ENCODE peak calls at places on chromosomes 11 and 22, in five cellular contexts. One of them, this sample, is unnamed.

GRCh38 chr11:77095551-77096490 is 6.8 kb upstream of the OMP start:
- DNase-seq in hepatocyte: peak
- DNase-seq in upper lobe of left lung: no peak
- DNase-seq in colonic mucosa: peak
- DNase-seq in kidney epithelial cell: no peak
- DNase-seq in this sample: no peak

GRCh38 chr11:134452026-134452848 is 40.2 kb upstream of the B3GAT1 start:
- DNase-seq in hepatocyte: no peak
- DNase-seq in upper lobe of left lung: no peak
- DNase-seq in colonic mucosa: no peak
- DNase-seq in kidney epithelial cell: no peak
- DNase-seq in this sample: no peak

GRCh38 chr11:97516688-97517087 is 1126.9 kb downstream of the JRKL start:
- DNase-seq in hepatocyte: no peak
- DNase-seq in upper lobe of left lung: no peak
- DNase-seq in colonic mucosa: no peak
- DNase-seq in kidney epithelial cell: no peak
- DNase-seq in this sample: no peak

GRCh38 chr11:117220999-117221774 is 10.7 kb downstream of the PCSK7 start:
- DNase-seq in hepatocyte: no peak
- DNase-seq in upper lobe of left lung: no peak
- DNase-seq in colonic mucosa: no peak
- DNase-seq in kidney epithelial cell: no peak
- DNase-seq in this sample: no peak

GRCh38 chr11:77066229-77067023 is at the start of gene CAPN5:
- DNase-seq in hepatocyte: peak
- DNase-seq in upper lobe of left lung: peak
- DNase-seq in colonic mucosa: peak
- DNase-seq in kidney epithelial cell: peak
- DNase-seq in this sample: peak

GRCh38 chr11:68982134-68982533 is 1.3 kb upstream of the MRGPRD start:
- DNase-seq in hepatocyte: no peak
- DNase-seq in upper lobe of left lung: no peak
- DNase-seq in colonic mucosa: no peak
- DNase-seq in kidney epithelial cell: no peak
- DNase-seq in this sample: no peak

GRCh38 chr11:75639752-75640151 is 29.1 kb downstream of the MAP6 start:
- DNase-seq in hepatocyte: peak
- DNase-seq in upper lobe of left lung: no peak
- DNase-seq in colonic mucosa: peak
- DNase-seq in kidney epithelial cell: peak
- DNase-seq in this sample: no peak

GRCh38 chr11:13837286-13837685 is 125.2 kb upstream of the SPON1 start:
- DNase-seq in hepatocyte: no peak
- DNase-seq in upper lobe of left lung: no peak
- DNase-seq in colonic mucosa: no peak
- DNase-seq in kidney epithelial cell: peak
- DNase-seq in this sample: no peak

GRCh38 chr11:127651175-127651887 is 650.8 kb upstream of the KIRREL3 start:
- DNase-seq in hepatocyte: no peak
- DNase-seq in upper lobe of left lung: no peak
- DNase-seq in colonic mucosa: no peak
- DNase-seq in kidney epithelial cell: peak
- DNase-seq in this sample: no peak

GRCh38 chr11:479311-479710 is 27.7 kb downstream of the RNH1 start:
- DNase-seq in hepatocyte: no peak
- DNase-seq in upper lobe of left lung: peak
- DNase-seq in colonic mucosa: no peak
- DNase-seq in kidney epithelial cell: no peak
- DNase-seq in this sample: no peak
- H3K4me3 ChIP-seq in hepatocyte: no peak
- H3K4me3 ChIP-seq in upper lobe of left lung: no peak
- H3K4me3 ChIP-seq in colonic mucosa: no peak
- H3K4me3 ChIP-seq in kidney epithelial cell: no peak
- H3K4me3 ChIP-seq in this sample: no peak

GRCh38 chr22:41499624-41500280 is 30.8 kb downstream of the ACO2 start:
- DNase-seq in hepatocyte: no peak
- DNase-seq in upper lobe of left lung: no peak
- DNase-seq in colonic mucosa: no peak
- DNase-seq in kidney epithelial cell: no peak
- DNase-seq in this sample: no peak

GRCh38 chr22:41504397-41504796 is 35.5 kb downstream of the ACO2 start:
- DNase-seq in hepatocyte: no peak
- DNase-seq in upper lobe of left lung: no peak
- DNase-seq in colonic mucosa: no peak
- DNase-seq in kidney epithelial cell: no peak
- DNase-seq in this sample: no peak

GRCh38 chr22:41498322-41498721 is 29.4 kb downstream of the ACO2 start:
- DNase-seq in hepatocyte: no peak
- DNase-seq in upper lobe of left lung: no peak
- DNase-seq in colonic mucosa: no peak
- DNase-seq in kidney epithelial cell: no peak
- DNase-seq in this sample: no peak

GRCh38 chr22:41500303-41500702 is 31.4 kb downstream of the ACO2 start:
- DNase-seq in hepatocyte: no peak
- DNase-seq in upper lobe of left lung: no peak
- DNase-seq in colonic mucosa: no peak
- DNase-seq in kidney epithelial cell: no peak
- DNase-seq in this sample: no peak

GRCh38 chr22:41501209-41501608 is 32.3 kb downstream of the ACO2 start:
- DNase-seq in hepatocyte: no peak
- DNase-seq in upper lobe of left lung: no peak
- DNase-seq in colonic mucosa: no peak
- DNase-seq in kidney epithelial cell: no peak
- DNase-seq in this sample: no peak
- TF ChIP-seq CTCF in hepatocyte: no peak
- TF ChIP-seq CTCF in upper lobe of left lung: no peak
- TF ChIP-seq CTCF in colonic mucosa: no peak
- TF ChIP-seq CTCF in kidney epithelial cell: peak
- TF ChIP-seq CTCF in this sample: no peak

GRCh38 chr11:120062561-120062930 is 75.4 kb downstream of the TRIM29 start:
- DNase-seq in hepatocyte: no peak
- DNase-seq in upper lobe of left lung: no peak
- DNase-seq in colonic mucosa: no peak
- DNase-seq in kidney epithelial cell: no peak
- DNase-seq in this sample: no peak

GRCh38 chr11:120060512-120060911 is 77.4 kb downstream of the TRIM29 start:
- DNase-seq in hepatocyte: no peak
- DNase-seq in upper lobe of left lung: no peak
- DNase-seq in colonic mucosa: no peak
- DNase-seq in kidney epithelial cell: no peak
- DNase-seq in this sample: no peak

GRCh38 chr11:120058931-120059330 is 79.0 kb downstream of the TRIM29 start:
- DNase-seq in hepatocyte: no peak
- DNase-seq in upper lobe of left lung: no peak
- DNase-seq in colonic mucosa: no peak
- DNase-seq in kidney epithelial cell: no peak
- DNase-seq in this sample: no peak

GRCh38 chr11:120061761-120062560 is 76.0 kb downstream of the TRIM29 start:
- DNase-seq in hepatocyte: peak
- DNase-seq in upper lobe of left lung: peak
- DNase-seq in colonic mucosa: no peak
- DNase-seq in kidney epithelial cell: no peak
- DNase-seq in this sample: no peak

DNA sequence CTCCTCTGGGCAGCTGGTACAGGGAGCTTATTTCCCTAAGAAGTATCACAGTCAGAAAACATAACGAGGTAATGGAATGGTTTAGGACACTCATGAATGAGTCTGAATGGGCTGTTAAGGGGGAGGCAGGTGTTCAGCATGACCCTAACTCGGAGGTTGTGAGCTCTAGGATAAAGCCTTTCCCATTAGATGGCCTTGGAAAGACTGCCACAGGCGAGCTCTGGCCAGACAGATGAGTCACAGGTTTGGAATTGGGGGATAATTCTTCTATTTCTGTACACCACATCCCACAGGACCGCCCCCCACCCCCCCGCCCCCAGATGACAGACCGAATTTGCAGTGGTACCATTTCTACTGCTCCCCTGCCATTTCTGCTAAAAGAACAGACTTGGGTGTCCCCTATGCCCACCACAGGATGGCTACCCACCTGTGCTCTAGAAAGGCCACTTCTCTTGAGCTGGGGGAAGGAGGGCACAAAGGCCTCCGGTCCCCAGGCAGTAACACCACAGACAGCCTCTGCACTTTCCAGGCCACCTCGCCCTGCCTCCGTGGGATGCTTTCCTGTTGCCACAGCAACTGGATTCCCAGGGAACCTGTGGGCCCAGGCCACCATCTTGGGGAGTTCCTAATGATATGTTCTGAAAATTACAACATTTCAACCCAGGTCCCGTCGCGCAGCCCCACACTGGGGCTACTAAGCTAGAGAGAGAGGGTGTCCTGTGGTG is 76.7 kb downstream of the TRIM29 start:
- DNase-seq in hepatocyte: no peak
- DNase-seq in upper lobe of left lung: no peak
- DNase-seq in colonic mucosa: no peak
- DNase-seq in kidney epithelial cell: no peak
- DNase-seq in this sample: no peak
- H3K4me3 ChIP-seq in hepatocyte: no peak
- H3K4me3 ChIP-seq in upper lobe of left lung: no peak
- H3K4me3 ChIP-seq in colonic mucosa: no peak
- H3K4me3 ChIP-seq in kidney epithelial cell: no peak
- H3K4me3 ChIP-seq in this sample: no peak

GRCh38 chr22:44325718-44326548 is 13.2 kb upstream of the SHISAL1 start:
- DNase-seq in hepatocyte: no peak
- DNase-seq in upper lobe of left lung: no peak
- DNase-seq in colonic mucosa: no peak
- DNase-seq in kidney epithelial cell: no peak
- DNase-seq in this sample: peak
- TF ChIP-seq CTCF in hepatocyte: peak
- TF ChIP-seq CTCF in upper lobe of left lung: no peak
- TF ChIP-seq CTCF in colonic mucosa: no peak
- TF ChIP-seq CTCF in kidney epithelial cell: peak
- TF ChIP-seq CTCF in this sample: peak